ENCODE peak calls at places on chromosome 2, in eight cellular contexts. E is left ventricle myocardium inferior, D is SK-N-SH, H is vagina, X is tibial nerve, S is HAP-1, A is pancreas, F is body of pancreas. I is an unnamed sample.

GRCh38 chr2:64063924-64064331 is 44.7 kb upstream of the VPS54 start:
- DNase-seq in E (no peak), D (no peak), H (no peak), X (no peak), S (no peak), A (no peak), F (peak; percentile 65), I (no peak)

GRCh38 chr2:99772766-99773331 is 283.0 kb upstream of the REV1 start:
- DNase-seq in E (no peak), D (no peak), H (no peak), X (no peak), S (no peak), A (no peak), F (no peak), I (no peak)

GRCh38 chr2:31666878-31667277 is 86.1 kb upstream of the SRD5A2 start:
- DNase-seq in E (peak; percentile 25), D (no peak), H (no peak), X (no peak), S (no peak), A (no peak), F (no peak), I (no peak)

GRCh38 chr2:240858871-240859270 is 9.8 kb upstream of the AGXT start:
- DNase-seq in E (no peak), D (no peak), H (no peak), X (no peak), S (no peak), A (no peak), F (no peak), I (no peak)

GRCh38 chr2:11514081-11514730 is 19.6 kb upstream of the GREB1 start:
- DNase-seq in E (no peak), D (no peak), H (no peak), X (no peak), S (peak; percentile 10), A (no peak), F (no peak), I (no peak)

GRCh38 chr2:172680595-172681176 is 55.0 kb upstream of the RAPGEF4 start:
- DNase-seq in E (no peak), D (no peak), H (no peak), X (no peak), S (peak; percentile 61), A (no peak), F (no peak), I (no peak)

GRCh38 chr2:169046440-169047151 is 15.5 kb upstream of the ABCB11 start:
- DNase-seq in E (no peak), D (no peak), H (no peak), X (no peak), S (no peak), A (no peak), F (no peak), I (no peak)

GRCh38 chr2:233857511-233858118 is 3.3 kb upstream of the HJURP start:
- DNase-seq in E (no peak), D (no peak), H (no peak), X (no peak), S (no peak), A (peak; percentile 76), F (peak; percentile 51), I (peak; percentile 31)

GRCh38 chr2:202815548-202816420 is 55.8 kb downstream of the ICA1L start:
- DNase-seq in E (no peak), D (no peak), H (no peak), X (peak; percentile 60), S (peak; percentile 4), A (no peak), F (no peak), I (no peak)

GRCh38 chr2:164479460-164479859 is 141.8 kb downstream of the GRB14 start:
- DNase-seq in E (no peak), D (peak; percentile 22), H (no peak), X (peak; percentile 18), S (peak; percentile 22), A (no peak), F (no peak), I (no peak)

GRCh38 chr2:8482432-8482831 is 199.4 kb upstream of the ID2 start:
- DNase-seq in E (no peak), D (no peak), H (no peak), X (no peak), S (no peak), A (peak; percentile 23), F (no peak), I (no peak)

GRCh38 chr2:96527990-96528679 is 8.4 kb upstream of the ARID5A start:
- DNase-seq in E (peak; percentile 57), D (no peak), H (no peak), X (no peak), S (no peak), A (no peak), F (peak; percentile 34), I (no peak)

GRCh38 chr2:226835420-226835795 is 446 bp upstream of the RHBDD1 start:
- DNase-seq in E (peak; percentile 23), D (no peak), H (no peak), X (peak; percentile 12), S (no peak), A (no peak), F (no peak), I (no peak)

GRCh38 chr2:94970353-94970752 is 55.2 kb upstream of the MAL start:
- DNase-seq in E (no peak), D (no peak), H (no peak), X (no peak), S (no peak), A (no peak), F (no peak), I (no peak)
- H3K4me3 ChIP-seq in E (no peak overlapping the region), D (no peak overlapping the region), H (no peak overlapping the region), X (no peak overlapping the region), S (no peak overlapping the region), A (no peak overlapping the region), F (no peak overlapping the region), I (no peak overlapping the region)

GRCh38 chr2:150125188-150125587 is 362.3 kb downstream of the RND3 start:
- DNase-seq in E (no peak), D (no peak), H (no peak), X (no peak), S (no peak), A (no peak), F (no peak), I (no peak)
- H3K4me3 ChIP-seq in E (no peak overlapping the region), D (no peak overlapping the region), H (no peak overlapping the region), X (no peak overlapping the region), S (no peak overlapping the region), A (no peak overlapping the region), F (no peak overlapping the region), I (no peak overlapping the region)

DNA sequence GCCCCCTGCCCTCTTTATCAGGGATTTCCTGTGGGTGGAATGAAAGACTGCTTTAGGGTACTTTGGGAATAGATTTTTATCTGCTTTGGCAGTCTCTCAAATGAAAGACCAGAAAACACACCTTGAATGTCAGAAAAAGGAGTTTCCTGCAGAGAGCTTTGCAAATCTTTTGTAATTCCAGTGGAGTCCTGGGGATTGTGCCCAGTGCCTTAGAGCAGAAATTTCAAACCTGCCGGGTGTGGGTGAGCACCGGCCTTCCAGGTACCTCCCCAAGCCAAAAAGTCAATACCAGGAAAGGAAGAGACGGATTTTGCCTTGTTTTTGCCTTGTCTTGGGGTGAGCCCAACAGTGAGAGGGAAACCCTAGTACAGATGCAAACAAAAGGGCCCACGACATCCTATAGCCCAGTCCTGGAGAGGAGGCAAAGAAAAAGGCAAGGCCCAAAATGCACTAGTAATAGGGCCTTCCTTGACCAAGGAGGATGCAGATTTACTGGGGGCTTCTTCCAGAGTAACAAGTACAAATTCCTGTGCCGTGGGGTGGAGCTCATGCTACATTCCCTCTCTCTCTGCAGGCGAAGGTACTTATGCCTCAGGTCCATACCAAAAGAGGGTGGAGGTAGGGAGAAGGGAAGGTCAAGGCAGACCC is 36.4 kb downstream of the FOXI3 start:
- DNase-seq in E (no peak), D (no peak), H (peak; percentile 81), X (no peak), S (no peak), A (no peak), F (no peak), I (no peak)
- H3K4me3 ChIP-seq in E (no peak overlapping the region), D (no peak overlapping the region), H (no peak overlapping the region), X (no peak overlapping the region), S (no peak overlapping the region), A (no peak overlapping the region), F (no peak overlapping the region), I (no peak overlapping the region)

GRCh38 chr2:235675678-235676535 is 182.1 kb downstream of the AGAP1 start:
- DNase-seq in E (no peak), D (no peak), H (no peak), X (no peak), S (no peak), A (peak; percentile 3), F (no peak), I (no peak)

GRCh38 chr2:235674812-235675211 is 181.0 kb downstream of the AGAP1 start:
- DNase-seq in E (no peak), D (no peak), H (no peak), X (no peak), S (no peak), A (peak; percentile 7), F (no peak), I (no peak)

GRCh38 chr2:235677276-235677788 is 183.5 kb downstream of the AGAP1 start:
- DNase-seq in E (no peak), D (no peak), H (no peak), X (no peak), S (no peak), A (peak; percentile 17), F (no peak), I (no peak)

GRCh38 chr2:235678712-235679111 is 184.9 kb downstream of the AGAP1 start:
- DNase-seq in E (no peak), D (peak; percentile 64), H (no peak), X (no peak), S (no peak), A (peak; percentile 31), F (no peak), I (no peak)

GRCh38 chr2:235676536-235676799 is 182.6 kb downstream of the AGAP1 start:
- DNase-seq in E (no peak), D (no peak), H (no peak), X (no peak), S (no peak), A (no peak), F (no peak), I (no peak)
- H3K4me3 ChIP-seq in E (no peak overlapping the region), D (no peak overlapping the region), H (no peak overlapping the region), X (no peak overlapping the region), S (no peak overlapping the region), A (no peak overlapping the region), F (no peak overlapping the region), I (no peak overlapping the region)

DNA sequence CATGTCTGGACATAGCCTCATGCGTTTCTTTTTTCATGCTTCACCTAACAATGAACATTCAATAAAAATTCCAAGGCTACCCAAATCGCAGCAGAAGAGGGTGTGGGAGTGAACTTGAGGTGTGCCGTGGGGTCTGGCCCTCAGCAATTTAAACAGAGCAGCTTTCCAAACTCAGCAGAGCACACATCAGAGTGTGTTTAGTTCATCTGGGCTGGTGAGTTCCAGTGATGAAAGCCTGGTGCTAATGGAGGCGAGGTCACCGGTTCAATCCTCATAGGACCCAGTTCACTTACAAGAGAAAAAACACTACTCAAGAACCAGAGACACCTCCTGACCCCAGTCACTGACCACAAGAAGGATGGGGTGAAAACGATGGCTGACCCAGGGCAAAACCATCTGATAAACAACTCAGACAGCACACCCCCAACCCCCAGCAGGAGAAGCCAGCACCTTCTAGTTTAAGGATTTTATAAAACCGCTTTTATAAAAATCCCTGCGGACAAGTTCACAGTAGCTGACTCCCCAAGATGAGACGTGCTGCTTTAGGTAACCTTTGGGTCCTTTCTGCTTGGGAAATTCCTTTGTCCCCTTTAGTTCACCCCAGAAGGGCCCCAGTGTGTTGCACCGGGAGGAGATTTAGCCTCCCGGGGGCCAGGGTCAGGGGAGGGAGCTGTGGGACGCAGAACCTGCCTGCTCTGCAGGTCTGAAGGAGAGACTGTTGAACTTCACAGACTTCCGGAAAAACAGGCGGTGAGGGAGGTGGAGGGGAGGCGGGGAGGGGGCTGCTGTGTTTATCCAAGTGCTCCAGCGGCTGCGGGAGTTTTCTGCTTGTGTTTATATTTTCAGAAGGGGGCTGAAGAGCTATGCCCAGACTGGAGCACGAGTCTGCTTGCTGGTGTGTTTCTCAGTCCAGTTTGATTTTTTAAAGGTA is 152.6 kb upstream of the SOX11 start:
- DNase-seq in E (no peak), D (no peak), H (no peak), X (no peak), S (no peak), A (no peak), F (no peak), I (no peak)
- H3K4me3 ChIP-seq in E (no peak overlapping the region), D (no peak overlapping the region), H (no peak overlapping the region), X (no peak overlapping the region), S (no peak overlapping the region), A (no peak overlapping the region), F (no peak overlapping the region), I (no peak overlapping the region)

I was measured in CD8-positive, alpha-beta T cell.